ENCODE peak calls at places on chromosomes 6 and 20, in seven cellular contexts. I is iris pigment epithelial cell; H is neural crest cell; K is HS-27A; L is RWPE1; P is stimulated activated CD8-positive, alpha-beta memory T cell treated with anti-CD3 and anti-CD28 coated beads, Interleukin-2, amount 100 ng/mL, for 48 hours; D is AG04450. W is an unnamed sample.

GRCh38 chr20:56207656-56208055 is 40.9 kb upstream of the MC3R start:
- DNase-seq in L (no peak), H (no peak), P (no peak), D (no peak), K (no peak), I (no peak), W (no peak)

GRCh38 chr6:161111256-161111655 is 119.7 kb downstream of the MAP3K4 start:
- DNase-seq in K (no peak), L (no peak), I (no peak), D (no peak), P (no peak), H (no peak), W (no peak)

GRCh38 chr20:2108987-2109386 is 7.4 kb downstream of the STK35 start:
- DNase-seq in I (peak; percentile 86), P (no peak), D (peak; percentile 42), H (no peak), K (peak; percentile 29), L (peak; percentile 90), W (peak; percentile 90)

GRCh38 chr6:11653028-11653583 is 115.6 kb downstream of the TMEM170B start:
- DNase-seq in H (peak; percentile 20), L (peak; percentile 17), K (peak; percentile 95), P (peak; percentile 5), I (peak; percentile 93), D (peak; percentile 83), W (peak; percentile 98)

GRCh38 chr6:29071831-29072723 is 15.0 kb downstream of the OR2B3 start:
- DNase-seq in I (peak; percentile 41), P (peak; percentile 2), H (peak; percentile 11), L (peak; percentile 44), K (peak; percentile 34), D (no peak), W (peak; percentile 50)

GRCh38 chr6:49121970-49122369 is 341.1 kb downstream of the MMUT start:
- DNase-seq in I (no peak), K (no peak), D (no peak), L (peak; percentile 15), P (no peak), H (no peak), W (no peak)

GRCh38 chr6:5116243-5116991 is 31.3 kb downstream of the PPP1R3G start:
- DNase-seq in K (no peak), P (no peak), H (no peak), L (no peak), I (no peak), D (no peak), W (no peak)

GRCh38 chr6:109257494-109257893 is 124.8 kb downstream of the CD164 start:
- DNase-seq in L (no peak), K (no peak), I (no peak), D (no peak), H (no peak), P (no peak), W (no peak)

GRCh38 chr6:146489489-146489888 is 54.1 kb upstream of the RAB32 start:
- DNase-seq in I (no peak), H (no peak), K (no peak), L (no peak), P (no peak), D (no peak), W (no peak)

GRCh38 chr6:1606533-1607235 is 3.0 kb upstream of the FOXC1 start:
- DNase-seq in D (no peak), I (no peak), H (no peak), L (no peak), K (no peak), P (no peak), W (no peak)

GRCh38 chr6:14310955-14311354 is 193.4 kb downstream of the CD83 start:
- DNase-seq in L (no peak), I (no peak), H (no peak), K (no peak), P (no peak), D (no peak), W (no peak)

GRCh38 chr20:63431944-63432343 is 40.5 kb downstream of the KCNQ2 start:
- DNase-seq in D (no peak), K (no peak), L (no peak), H (no peak), I (no peak), P (no peak), W (no peak)

GRCh38 chr6:33490198-33490597 is 35.8 kb downstream of the ZBTB9 start:
- DNase-seq in L (peak; percentile 8), D (no peak), K (no peak), P (no peak), H (no peak), I (no peak), W (peak; percentile 54)

GRCh38 chr6:170007468-170008240 is 256.2 kb downstream of the ERMARD start:
- DNase-seq in L (no peak), H (no peak), I (no peak), P (no peak), D (no peak), K (no peak), W (no peak)

GRCh38 chr20:62605996-62606395 is 36.3 kb upstream of the SLCO4A1 start:
- DNase-seq in L (no peak), K (no peak), D (no peak), I (no peak), P (no peak), H (no peak), W (no peak)

GRCh38 chr6:10048370-10049297 is 366.2 kb downstream of the TFAP2A start:
- DNase-seq in K (no peak), H (no peak), P (no peak), I (no peak), L (no peak), D (no peak), W (no peak)

GRCh38 chr6:170407200-170407599 is 100.6 kb downstream of the FAM120B start:
- DNase-seq in D (no peak), L (no peak), I (no peak), H (no peak), P (no peak), K (no peak), W (no peak)

GRCh38 chr20:36367907-36368306 is 61.8 kb downstream of the DLGAP4 start:
- DNase-seq in K (no peak), L (no peak), I (no peak), H (no peak), P (no peak), D (no peak), W (no peak)

GRCh38 chr20:32329817-32330554 is 28.1 kb upstream of the ASXL1 start:
- DNase-seq in P (no peak), K (no peak), H (no peak), I (no peak), L (peak; percentile 30), D (no peak), W (no peak)

GRCh38 chr20:17611540-17612286 is 41.8 kb downstream of the DSTN start:
- DNase-seq in P (no peak), K (no peak), I (peak; percentile 38), D (no peak), L (peak; percentile 38), H (no peak), W (peak; percentile 74)

GRCh38 chr6:74605942-74606341 is 599.9 kb downstream of the COL12A1 start:
- DNase-seq in K (no peak), D (no peak), H (no peak), P (no peak), L (no peak), I (no peak), W (no peak)

GRCh38 chr20:57901526-57901925 is 191.7 kb upstream of the PMEPA1 start:
- DNase-seq in H (no peak), D (no peak), L (no peak), K (no peak), P (no peak), I (no peak), W (no peak)

GRCh38 chr20:38426006-38426405 is 9.1 kb downstream of the SNHG17 start:
- DNase-seq in I (peak; percentile 95), P (peak; percentile 27), D (peak; percentile 69), K (peak; percentile 81), L (peak; percentile 97), H (no peak), W (peak; percentile 99)

GRCh38 chr6:106097368-106098231 is 11.5 kb downstream of the PRDM1 start:
- DNase-seq in L (no peak), P (no peak), H (no peak), D (no peak), K (no peak), I (peak; percentile 74), W (no peak)

W was measured in M059J.